ENCODE peak calls at places on chromosomes 4 and X, in seven cellular contexts. F, S, G, P, X, Y and E are unnamed samples.

GRCh38 chr4:156686120-156686519 is 285.5 kb downstream of the PDGFC start:
- DNase-seq in F (no peak), S (no peak), G (no peak), P (no peak), X (no peak), Y (no peak), E (no peak)

GRCh38 chr4:184824776-184825393 is 883 bp downstream of the ACSL1 start:
- DNase-seq in F (peak), S (no peak), G (no peak), P (no peak), X (no peak), Y (peak), E (no peak)

GRCh38 chr4:127642169-127642568 is 9.4 kb downstream of the INTU start:
- DNase-seq in F (no peak), S (no peak), G (no peak), P (no peak), X (no peak), Y (no peak), E (no peak)

GRCh38 chrX:134431894-134432293 is 28.1 kb upstream of the HPRT1 start:
- DNase-seq in F (peak), S (no peak), G (no peak), P (no peak), X (no peak), Y (no peak), E (no peak)

GRCh38 chr4:7964890-7965662 is 25.4 kb upstream of the AFAP1 start:
- DNase-seq in F (peak), S (no peak), G (no peak), P (peak), X (peak), Y (peak), E (no peak)

GRCh38 chrX:147884958-147885357 is 26.8 kb upstream of the FMR1 start:
- DNase-seq in F (peak), S (no peak), G (no peak), P (no peak), X (no peak), Y (no peak), E (no peak)

GRCh38 chrX:107541244-107541643 is 87.1 kb upstream of the PRPS1 start:
- DNase-seq in F (no peak), S (no peak), G (no peak), P (no peak), X (no peak), Y (no peak), E (no peak)

GRCh38 chr4:52744588-52744987 is 6.6 kb downstream of the ERVMER34-1 start:
- DNase-seq in F (no peak), S (no peak), G (no peak), P (no peak), X (no peak), Y (no peak), E (no peak)

GRCh38 chrX:101160001-101160400 is 59.6 kb upstream of the DRP2 start:
- DNase-seq in F (no peak), S (no peak), G (no peak), P (no peak), X (no peak), Y (no peak), E (no peak)

GRCh38 chr4:16717266-16717970 is 181.0 kb downstream of the LDB2 start:
- DNase-seq in F (no peak), S (no peak), G (no peak), P (no peak), X (no peak), Y (no peak), E (no peak)

GRCh38 chrX:34401411-34401810 is 255.7 kb downstream of the TMEM47 start:
- DNase-seq in F (no peak), S (no peak), G (no peak), P (no peak), X (no peak), Y (no peak), E (no peak)

GRCh38 chrX:31871989-31872388 is 800.1 kb upstream of the FTHL17 start:
- DNase-seq in F (no peak), S (no peak), G (no peak), P (no peak), X (peak), Y (no peak), E (peak)

GRCh38 chr4:73761856-73762255 is 21.5 kb downstream of the CXCL8 start:
- DNase-seq in F (no peak), S (no peak), G (no peak), P (no peak), X (no peak), Y (no peak), E (no peak)

GRCh38 chr4:73765296-73765695 is 24.9 kb downstream of the CXCL8 start:
- DNase-seq in F (no peak), S (no peak), G (no peak), P (no peak), X (no peak), Y (no peak), E (no peak)

GRCh38 chr4:73763877-73764276 is 23.5 kb downstream of the CXCL8 start:
- DNase-seq in F (no peak), S (no peak), G (no peak), P (no peak), X (no peak), Y (no peak), E (no peak)

GRCh38 chr4:73764513-73764912 is 24.1 kb downstream of the CXCL8 start:
- DNase-seq in F (no peak), S (no peak), G (no peak), P (no peak), X (no peak), Y (no peak), E (no peak)

GRCh38 chr4:73762409-73762808 is 22.0 kb downstream of the CXCL8 start:
- DNase-seq in F (peak), S (no peak), G (no peak), P (no peak), X (no peak), Y (no peak), E (no peak)
- H3K4me3 ChIP-seq in F (no peak), S (no peak), G (no peak), P (no peak), X (no peak), Y (no peak), E (no peak)

GRCh38 chr4:145216532-145216931 is 36.1 kb upstream of the OTUD4 start:
- DNase-seq in F (peak), S (no peak), G (no peak), P (no peak), X (no peak), Y (no peak), E (no peak)
- TF ChIP-seq CTCF in F (peak), S (peak), G (peak), P (no peak), X (peak), Y (no peak), E (no peak)

DNA sequence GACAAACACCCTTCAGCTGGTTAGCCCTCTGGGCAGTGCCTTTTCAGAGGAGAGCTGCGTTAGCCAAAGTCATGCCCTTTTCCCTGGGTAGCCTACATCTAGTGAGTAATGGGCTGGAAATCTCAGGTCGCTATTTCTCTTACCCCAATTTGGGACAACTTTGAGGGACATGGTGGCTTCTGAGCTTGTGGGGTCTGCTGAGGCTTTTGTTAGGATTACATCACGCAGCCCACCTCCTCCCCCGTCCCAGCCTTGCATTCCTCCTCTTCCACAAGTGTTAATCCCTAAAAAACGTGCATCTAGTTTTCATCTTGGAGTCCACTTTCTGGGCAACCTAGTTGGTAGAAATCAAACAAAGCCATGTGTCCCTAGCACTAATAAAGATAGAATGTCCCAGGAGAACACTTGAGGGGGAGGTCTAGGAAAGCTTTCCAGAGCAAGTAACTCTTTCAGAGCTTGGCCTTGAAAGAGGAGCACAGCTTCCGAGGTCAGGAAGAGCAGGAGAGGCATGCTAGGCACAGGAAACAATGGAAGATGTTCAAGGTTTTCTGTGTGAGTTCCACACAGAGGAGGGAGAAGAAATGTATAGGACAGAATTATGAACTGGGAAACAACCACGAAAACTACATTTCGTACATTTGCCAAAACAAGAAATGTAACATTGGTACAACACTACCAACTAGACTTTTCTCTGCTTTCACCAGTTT is 2.8 kb downstream of the MRFAP1 start:
- DNase-seq in F (no peak), S (no peak), G (no peak), P (no peak), X (no peak), Y (peak), E (no peak)
- TF ChIP-seq POLR2A in F (peak), S (no peak), G (no peak), P (no peak), X (no peak), Y (no peak), E (no peak)

GRCh38 chrX:137684591-137684990 is 118.7 kb downstream of the ZIC3 start:
- DNase-seq in F (no peak), S (no peak), G (no peak), P (no peak), X (no peak), Y (no peak), E (no peak)
- H3K4me3 ChIP-seq in F (no peak), S (no peak), G (no peak), P (no peak), X (no peak), Y (no peak), E (no peak)

GRCh38 chrX:71118985-71119535 is 664 bp downstream of the MED12 start:
- DNase-seq in F (no peak), S (no peak), G (no peak), P (no peak), X (no peak), Y (no peak), E (no peak)

GRCh38 chrX:71117358-71117757 is 1.0 kb upstream of the MED12 start:
- DNase-seq in F (no peak), S (no peak), G (no peak), P (no peak), X (no peak), Y (no peak), E (no peak)

DNA sequence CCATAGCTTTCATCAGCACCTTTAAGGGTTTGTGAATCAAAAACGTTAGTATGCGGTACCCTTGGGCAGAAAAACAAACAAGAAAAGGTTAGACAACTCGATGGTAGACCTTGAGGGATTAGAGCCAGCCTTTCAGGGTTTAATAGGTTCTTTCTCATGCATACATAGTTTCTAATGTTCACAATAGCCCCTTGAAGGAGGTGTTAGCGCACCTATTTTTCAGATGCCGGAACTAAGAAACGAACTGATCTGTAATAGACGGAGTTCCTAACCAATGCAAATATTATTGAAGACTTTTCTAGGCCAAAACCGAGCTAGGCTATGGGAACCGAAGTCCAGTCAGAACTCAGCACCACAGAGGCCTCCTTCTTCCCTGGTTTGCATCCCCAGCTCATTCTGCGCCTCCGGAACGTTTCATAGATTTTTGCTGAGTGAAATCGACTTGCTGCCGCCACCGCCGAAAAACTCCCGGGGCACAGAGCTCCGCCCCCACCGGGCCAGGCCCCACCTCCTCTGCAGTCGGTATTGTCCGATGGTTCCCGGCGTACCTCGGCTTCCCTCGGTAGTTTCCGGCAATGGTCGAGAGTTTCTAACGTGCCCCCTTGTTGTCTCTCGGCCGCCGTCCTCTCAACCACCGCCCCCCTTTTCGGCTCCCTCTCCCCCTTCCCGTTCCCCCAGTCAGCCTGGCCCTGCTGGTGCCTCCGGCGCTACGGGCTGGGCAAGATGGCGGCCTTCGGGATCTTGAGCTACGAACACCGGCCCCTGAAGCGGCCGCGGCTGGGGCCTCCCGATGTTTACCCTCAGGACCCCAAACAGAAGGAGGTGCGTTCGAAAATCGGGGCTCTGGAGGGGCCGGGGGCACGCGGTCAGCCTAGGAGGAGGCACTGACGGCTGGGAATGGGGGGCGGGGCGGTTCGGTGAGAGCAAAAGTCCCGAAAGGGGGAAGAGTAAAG is at the start of gene MED12:
- DNase-seq in F (peak), S (peak), G (peak), P (peak), X (peak), Y (peak), E (peak)
- TF ChIP-seq CTCF in F (no peak), S (no peak), G (no peak), P (no peak), X (no peak), Y (no peak), E (no peak)

GRCh38 chr4:86269354-86269753 is 90.5 kb downstream of the MAPK10 start:
- DNase-seq in F (no peak), S (no peak), G (no peak), P (no peak), X (no peak), Y (no peak), E (no peak)
- TF ChIP-seq POLR2A in F (no peak), S (no peak), G (no peak), P (no peak), X (no peak), Y (no peak), E (no peak)

DNA sequence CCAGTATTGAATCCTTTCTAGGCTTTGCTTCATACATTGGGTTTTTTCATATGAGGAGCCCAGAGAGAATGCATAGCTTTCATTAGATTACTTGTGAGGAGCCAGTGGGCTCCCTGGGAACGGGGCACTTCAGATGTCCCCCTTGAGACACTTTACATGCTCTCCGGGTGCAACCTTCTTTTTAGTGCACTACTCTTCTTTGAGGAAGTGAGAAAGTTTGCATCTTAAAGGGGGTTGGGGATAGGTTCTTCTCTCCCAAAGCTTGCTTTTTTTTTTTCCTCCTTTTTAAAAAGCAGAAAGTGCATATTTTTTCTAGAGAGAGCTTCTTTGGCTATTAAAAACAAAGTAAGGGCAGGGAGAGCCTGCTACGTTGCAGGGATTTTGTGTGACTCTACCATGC is 4.3 kb downstream of the HADH start:
- DNase-seq in F (peak), S (no peak), G (no peak), P (no peak), X (no peak), Y (no peak), E (no peak)
- H3K4me3 ChIP-seq in F (no peak), S (no peak), G (no peak), P (no peak), X (no peak), Y (no peak), E (no peak)